ENCODE peak calls at places on chromosomes 16 and 17, in nine cellular contexts. L is stimulated activated CD8-positive, alpha-beta memory T cell treated with anti-CD3 and anti-CD28 coated beads, Interleukin-12 subunit alpha, Interleukin-12 subunit beta, amount 100 ng/mL, for 4 hours; K is neural crest cell; N is foreskin fibroblast; Y is fibroblast of the conjunctiva; E is mucosa of descending colon; T is naive B cell; S is aorta; F is effector memory CD4-positive, alpha-beta T cell. C is an unnamed sample.

GRCh38 chr16:11236855-11237254 is 19.1 kb downstream of the SOCS1 start:
- DNase-seq in K (no peak), E (no peak), S (no peak), L (no peak), Y (no peak), N (no peak), F (no peak), T (no peak), C (no peak)

GRCh38 chr16:59342669-59343068 is 608.6 kb upstream of the GOT2 start:
- DNase-seq in K (no peak), T (no peak), S (no peak), F (no peak), Y (no peak), N (no peak), E (no peak), L (no peak), C (no peak)

GRCh38 chr17:31546650-31547049 is 155.2 kb downstream of the RAB11FIP4 start:
- DNase-seq in S (no peak), E (no peak), F (no peak), L (no peak), N (no peak), Y (no peak), K (no peak), T (no peak), C (no peak)

GRCh38 chr17:1231456-1231855 is 38.8 kb upstream of the BHLHA9 start:
- DNase-seq in L (no peak), S (no peak), Y (no peak), N (peak), F (no peak), T (no peak), K (no peak), E (peak), C (peak)

GRCh38 chr16:10949424-10949970 is 5.1 kb downstream of the CLEC16A start:
- DNase-seq in L (no peak), N (peak), K (no peak), S (peak), T (peak), E (no peak), F (no peak), Y (no peak), C (no peak)

GRCh38 chr17:67577429-67577828 is 140.3 kb upstream of the NOL11 start:
- DNase-seq in L (no peak), K (no peak), S (no peak), N (no peak), E (no peak), Y (no peak), T (no peak), F (no peak), C (no peak)

GRCh38 chr16:15672514-15673167 is 22.6 kb downstream of the NDE1 start:
- DNase-seq in S (peak), E (peak), N (peak), L (peak), T (peak), K (peak), Y (peak), F (peak), C (peak)

GRCh38 chr16:86120201-86120981 is 221.4 kb downstream of the IRF8 start:
- DNase-seq in K (no peak), E (no peak), N (no peak), T (no peak), Y (no peak), L (no peak), S (no peak), F (no peak), C (no peak)

GRCh38 chr17:79066963-79067362 is 7.7 kb upstream of the ENGASE start:
- DNase-seq in T (no peak), Y (no peak), K (no peak), E (no peak), S (peak), F (no peak), N (no peak), L (no peak), C (no peak)

GRCh38 chr17:45431531-45432404 is 902 bp downstream of the ARHGAP27 start:
- DNase-seq in S (peak), L (peak), N (peak), K (peak), Y (no peak), E (peak), T (peak), F (peak), C (peak)

GRCh38 chr17:56756536-56756935 is 77.2 kb downstream of the C17orf67 start:
- DNase-seq in S (no peak), K (no peak), Y (peak), N (peak), E (no peak), L (no peak), T (no peak), F (no peak), C (no peak)

GRCh38 chr16:85082553-85083050 is 29.7 kb downstream of the CIBAR2 start:
- DNase-seq in S (no peak), L (no peak), Y (no peak), E (no peak), K (no peak), T (no peak), F (no peak), N (no peak), C (no peak)

GRCh38 chr17:10130263-10130662 is 68.1 kb downstream of the GAS7 start:
- DNase-seq in F (no peak), K (no peak), S (no peak), N (no peak), Y (peak), E (no peak), T (no peak), L (no peak), C (no peak)

GRCh38 chr17:80105762-80106161 is 4.4 kb downstream of the GAA start:
- DNase-seq in T (no peak), N (peak), L (no peak), Y (no peak), S (peak), E (no peak), F (no peak), K (no peak), C (peak)

GRCh38 chr17:30372755-30373154 is 6.0 kb upstream of the CPD start:
- DNase-seq in S (no peak), Y (no peak), K (no peak), L (no peak), T (no peak), E (no peak), N (peak), F (no peak), C (no peak)

GRCh38 chr16:24853830-24854229 is 8.1 kb downstream of the SLC5A11 start:
- DNase-seq in F (no peak), N (peak), K (no peak), Y (no peak), S (no peak), E (no peak), L (no peak), T (no peak), C (no peak)

GRCh38 chr16:6279261-6279660 is 1053.4 kb upstream of the RBFOX1 start:
- DNase-seq in S (no peak), L (no peak), Y (no peak), N (no peak), K (no peak), F (no peak), T (no peak), E (no peak), C (no peak)

GRCh38 chr17:4937553-4937952 is 2.3 kb downstream of the SLC25A11 start:
- DNase-seq in Y (no peak), E (no peak), L (no peak), T (no peak), S (no peak), N (no peak), F (no peak), K (no peak), C (no peak)

GRCh38 chr17:7832431-7832830 is 1.6 kb upstream of the KDM6B start:
- DNase-seq in N (no peak), S (no peak), Y (no peak), K (no peak), L (no peak), F (no peak), E (no peak), T (no peak), C (no peak)

GRCh38 chr17:68564415-68565111 is 36.6 kb downstream of the FAM20A start:
- DNase-seq in N (no peak), S (no peak), L (no peak), F (no peak), K (no peak), E (no peak), T (no peak), Y (no peak), C (no peak)

GRCh38 chr16:75931043-75931442 is 204.8 kb upstream of the CPHXL start:
- DNase-seq in N (peak), L (no peak), Y (peak), F (no peak), E (no peak), K (no peak), S (no peak), T (no peak), C (no peak)

GRCh38 chr16:12010388-12011251 is 34.1 kb downstream of the SNX29 start:
- DNase-seq in E (no peak), F (no peak), N (peak), T (peak), Y (peak), K (no peak), L (no peak), S (no peak), C (no peak)

GRCh38 chr16:66695474-66695934 is 1.0 kb downstream of the CMTM4 start:
- DNase-seq in K (no peak), L (no peak), S (peak), Y (no peak), N (no peak), F (no peak), T (no peak), E (no peak), C (no peak)

GRCh38 chr17:68356520-68356919 is 65.2 kb downstream of the ARSG start:
- DNase-seq in T (peak), L (peak), K (no peak), N (no peak), F (peak), S (no peak), E (peak), Y (no peak), C (no peak)

GRCh38 chr16:75647492-75648264 is at the start of the genes KARS1 and TERF2IP:
- DNase-seq in K (peak), Y (peak), S (peak), E (peak), T (peak), F (peak), L (peak), N (peak), C (peak)